ENCODE peak calls at places on chromosomes 5 and 9, in five cellular contexts. H is K562, C is BE2C, G is A549, O is epithelial cell of esophagus. L is an unnamed sample.

GRCh38 chr5:36371366-36371765 is 69.7 kb upstream of the RANBP3L start:
- DNase-seq in H (no peak), C (no peak), G (no peak), O (no peak), L (no peak)

GRCh38 chr5:96610747-96611146 is 51.4 kb upstream of the CAST start:
- DNase-seq in H (no peak), C (no peak), G (no peak), O (no peak), L (no peak)

GRCh38 chr9:130237071-130237470 is 28.5 kb upstream of the HMCN2 start:
- DNase-seq in H (no peak), C (no peak), G (no peak), O (peak), L (no peak)

GRCh38 chr9:2610985-2611384 is 10.6 kb upstream of the VLDLR start:
- DNase-seq in H (no peak), C (no peak), G (no peak), O (no peak), L (no peak)

GRCh38 chr5:180303226-180304015 is 11.5 kb upstream of the MAPK9 start:
- DNase-seq in H (no peak), C (no peak), G (no peak), O (no peak), L (no peak)

GRCh38 chr5:87081511-87082372 is 185.9 kb upstream of the RASA1 start:
- DNase-seq in H (peak), C (no peak), G (no peak), O (no peak), L (no peak)

GRCh38 chr9:15484802-15485201 is 26.0 kb downstream of the PSIP1 start:
- DNase-seq in H (no peak), C (no peak), G (no peak), O (no peak), L (no peak)

GRCh38 chr5:34959323-34959722 is 30.0 kb downstream of the DNAJC21 start:
- DNase-seq in H (peak), C (no peak), G (no peak), O (peak), L (no peak)

GRCh38 chr5:40485021-40485998 is 194.4 kb upstream of the PTGER4 start:
- DNase-seq in H (no peak), C (no peak), G (no peak), O (no peak), L (no peak)

GRCh38 chr5:42547146-42547545 is 123.9 kb downstream of the GHR start:
- DNase-seq in H (no peak), C (no peak), G (no peak), O (peak), L (no peak)

GRCh38 chr5:51691538-51691937 is 308.3 kb downstream of the ISL1 start:
- DNase-seq in H (no peak), C (no peak), G (no peak), O (no peak), L (no peak)

GRCh38 chr9:105531530-105531929 is 26.4 kb upstream of the FKTN start:
- DNase-seq in H (no peak), C (no peak), G (no peak), O (no peak), L (no peak)

GRCh38 chr9:111783857-111784256 is 10.9 kb downstream of the SHOC1 start:
- DNase-seq in H (no peak), C (no peak), G (no peak), O (no peak), L (no peak)

GRCh38 chr9:29556317-29556716 is 1983.0 kb upstream of the C9orf72 start:
- DNase-seq in H (no peak), C (no peak), G (peak), O (peak), L (no peak)

GRCh38 chr9:76725181-76725580 is 39.1 kb upstream of the PCA3 start:
- DNase-seq in H (no peak), C (no peak), G (no peak), O (no peak), L (no peak)

GRCh38 chr9:91119679-91120078 is 242.0 kb downstream of the AUH start:
- DNase-seq in H (no peak), C (no peak), G (no peak), O (peak), L (no peak)

GRCh38 chr9:1173211-1173610 is 123.1 kb downstream of the DMRT2 start:
- DNase-seq in H (no peak), C (no peak), G (no peak), O (peak), L (no peak)

GRCh38 chr9:34463098-34463900 is 4.7 kb downstream of the DNAI1 start:
- DNase-seq in H (no peak), C (peak), G (peak), O (peak), L (no peak)

GRCh38 chr9:100352201-100352726 is 478 bp downstream of the TEX10 start:
- DNase-seq in H (peak), C (peak), G (peak), O (peak), L (no peak)

GRCh38 chr9:122265265-122265900 is 701 bp downstream of the MRRF start:
- DNase-seq in H (peak), C (peak), G (no peak), O (peak), L (peak)

GRCh38 chr9:127854169-127854833 is at the start of gene ENG:
- DNase-seq in H (no peak), C (peak), G (no peak), O (peak), L (peak)

GRCh38 chr5:61245936-61246335 is 83.7 kb upstream of the SMIM15 start:
- DNase-seq in H (no peak), C (no peak), G (no peak), O (peak), L (no peak)

GRCh38 chr9:2132484-2133082 is 117.4 kb downstream of the SMARCA2 start:
- DNase-seq in H (no peak), C (no peak), G (peak), O (peak), L (no peak)

GRCh38 chr9:88535932-88536324 is 950 bp downstream of the NXNL2 start:
- DNase-seq in H (no peak), C (no peak), G (no peak), O (no peak), L (no peak)

GRCh38 chr9:109068764-109069163 is 51.0 kb downstream of the TMEM245 start:
- DNase-seq in H (no peak), C (no peak), G (no peak), O (no peak), L (no peak)

GRCh38 chr5:109453251-109453650 is 43.5 kb upstream of the PJA2 start:
- DNase-seq in H (no peak), C (no peak), G (no peak), O (no peak), L (no peak)

GRCh38 chr5:137361275-137361674 is 137.9 kb downstream of the SPOCK1 start:
- DNase-seq in H (no peak), C (no peak), G (no peak), O (no peak), L (no peak)

GRCh38 chr5:89769975-89770374 is 639.6 kb downstream of the CETN3 start:
- DNase-seq in H (no peak), C (no peak), G (no peak), O (peak), L (no peak)

GRCh38 chr9:38282756-38283155 is 109.7 kb upstream of the ALDH1B1 start:
- DNase-seq in H (no peak), C (no peak), G (no peak), O (no peak), L (no peak)

GRCh38 chr9:38284039-38284767 is 108.3 kb upstream of the ALDH1B1 start:
- DNase-seq in H (no peak), C (no peak), G (no peak), O (no peak), L (no peak)

GRCh38 chr9:38281196-38281595 is 111.3 kb upstream of the ALDH1B1 start:
- DNase-seq in H (no peak), C (no peak), G (no peak), O (no peak), L (no peak)

GRCh38 chr9:38280251-38280800 is 112.2 kb upstream of the ALDH1B1 start:
- DNase-seq in H (no peak), C (no peak), G (no peak), O (no peak), L (no peak)

GRCh38 chr9:38281917-38282316 is 110.6 kb upstream of the ALDH1B1 start:
- DNase-seq in H (no peak), C (no peak), G (no peak), O (no peak), L (no peak)
- TF ChIP-seq CTCF in H (no peak), C (no peak), G (no peak), O (no peak), L (no peak)

GRCh38 chr5:13250450-13251291 is 693.8 kb downstream of the DNAH5 start:
- DNase-seq in H (peak), C (no peak), G (peak), O (peak), L (no peak)
- TF ChIP-seq CTCF in H (peak), C (peak), G (peak), O (peak), L (peak)

DNA sequence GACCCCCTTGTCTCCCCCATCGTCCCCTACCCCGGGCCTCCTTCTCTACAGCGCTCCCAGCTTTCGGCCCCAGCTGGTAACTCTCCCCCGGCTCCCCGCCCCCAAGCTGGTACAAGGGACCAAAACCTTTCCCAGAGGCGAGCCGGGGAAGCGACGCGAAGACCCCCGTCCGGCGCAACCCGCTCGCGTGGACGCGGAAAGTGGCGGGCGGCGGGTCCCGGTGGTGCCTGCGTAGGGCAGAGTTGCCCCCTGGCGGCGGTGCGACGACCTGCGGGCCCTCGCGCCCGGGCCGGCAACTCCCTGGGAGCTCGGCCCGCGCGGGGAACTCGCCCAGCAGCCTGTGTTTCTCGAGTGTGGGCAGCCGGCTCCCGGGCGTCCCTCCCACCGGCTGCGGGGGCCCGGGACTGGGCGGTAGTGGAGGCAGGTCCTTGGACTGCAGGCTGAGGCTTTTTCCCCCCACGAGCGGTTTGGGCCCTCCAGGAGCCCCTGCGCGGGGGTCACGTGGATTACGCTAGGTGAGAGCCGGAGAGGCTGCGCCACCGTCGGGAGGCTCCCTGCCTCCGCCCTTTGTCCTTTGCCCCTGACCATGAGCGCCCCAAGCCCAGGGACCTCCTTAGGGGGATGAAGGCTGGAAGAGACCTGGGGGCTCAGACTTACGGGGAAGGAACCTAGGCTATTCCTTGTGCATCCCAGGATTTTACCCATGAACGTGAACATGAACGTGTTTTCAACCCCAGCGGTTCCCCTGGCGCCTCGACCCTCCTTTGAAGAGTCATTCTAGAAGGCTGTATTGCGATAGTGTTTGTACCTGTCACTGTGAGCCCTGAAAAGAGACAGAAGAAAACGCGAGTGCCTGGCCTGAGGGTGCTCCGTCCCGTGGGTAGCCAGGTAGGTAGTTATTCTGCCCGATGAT is 2.9 kb upstream of the FOXD1 start:
- DNase-seq in H (peak), C (peak), G (no peak), O (peak), L (peak)
- TF ChIP-seq CTCF in H (peak), C (peak), G (peak), O (peak), L (peak)

DNA sequence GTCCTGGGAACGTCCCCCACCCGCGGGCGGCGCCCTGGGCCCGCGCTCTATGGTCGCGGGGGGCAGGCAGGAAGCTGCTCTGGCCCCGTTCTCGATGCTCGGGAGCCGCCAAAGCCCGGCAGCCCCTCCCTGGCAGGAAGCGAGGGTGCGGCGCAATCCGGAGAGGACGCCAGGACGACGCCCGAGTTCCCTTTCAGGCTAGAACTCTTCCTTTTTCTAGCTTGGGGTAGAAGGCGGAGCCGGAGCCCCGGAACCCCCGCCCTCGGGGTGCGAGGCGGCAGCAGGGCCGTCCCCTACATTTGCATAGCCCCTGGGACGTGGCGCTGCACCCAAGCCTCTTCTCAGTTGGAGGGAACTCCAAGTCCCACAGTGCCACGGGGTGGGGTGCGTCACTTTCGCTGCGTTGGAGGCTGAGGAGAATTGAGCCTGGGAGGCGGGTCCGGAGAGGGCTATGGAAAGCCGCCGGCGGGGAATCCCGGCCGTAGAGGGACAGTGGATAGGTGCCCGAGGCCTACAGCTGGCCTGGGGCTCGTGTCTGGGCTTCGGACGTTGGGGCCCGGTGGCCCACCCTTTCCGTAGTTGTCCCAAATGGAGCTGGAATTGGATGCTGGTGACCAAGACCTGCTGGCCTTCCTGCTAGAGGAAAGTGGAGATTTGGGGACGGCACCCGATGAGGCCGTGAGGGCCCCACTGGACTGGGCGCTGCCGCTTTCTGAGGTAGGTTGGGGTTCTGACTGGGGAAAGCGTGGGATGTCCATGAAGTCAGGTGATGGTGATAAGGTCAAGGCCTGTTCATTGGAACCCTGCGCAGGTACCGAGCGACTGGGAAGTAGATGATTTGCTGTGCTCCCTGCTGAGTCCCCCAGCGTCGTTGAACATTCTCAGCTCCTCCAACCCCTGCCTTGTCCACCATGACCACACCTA is at the start of the genes CREB3 and TLN1:
- DNase-seq in H (peak), C (peak), G (peak), O (peak), L (peak)
- TF ChIP-seq CTCF in H (peak), C (no peak), G (peak), O (no peak), L (no peak)

DNA sequence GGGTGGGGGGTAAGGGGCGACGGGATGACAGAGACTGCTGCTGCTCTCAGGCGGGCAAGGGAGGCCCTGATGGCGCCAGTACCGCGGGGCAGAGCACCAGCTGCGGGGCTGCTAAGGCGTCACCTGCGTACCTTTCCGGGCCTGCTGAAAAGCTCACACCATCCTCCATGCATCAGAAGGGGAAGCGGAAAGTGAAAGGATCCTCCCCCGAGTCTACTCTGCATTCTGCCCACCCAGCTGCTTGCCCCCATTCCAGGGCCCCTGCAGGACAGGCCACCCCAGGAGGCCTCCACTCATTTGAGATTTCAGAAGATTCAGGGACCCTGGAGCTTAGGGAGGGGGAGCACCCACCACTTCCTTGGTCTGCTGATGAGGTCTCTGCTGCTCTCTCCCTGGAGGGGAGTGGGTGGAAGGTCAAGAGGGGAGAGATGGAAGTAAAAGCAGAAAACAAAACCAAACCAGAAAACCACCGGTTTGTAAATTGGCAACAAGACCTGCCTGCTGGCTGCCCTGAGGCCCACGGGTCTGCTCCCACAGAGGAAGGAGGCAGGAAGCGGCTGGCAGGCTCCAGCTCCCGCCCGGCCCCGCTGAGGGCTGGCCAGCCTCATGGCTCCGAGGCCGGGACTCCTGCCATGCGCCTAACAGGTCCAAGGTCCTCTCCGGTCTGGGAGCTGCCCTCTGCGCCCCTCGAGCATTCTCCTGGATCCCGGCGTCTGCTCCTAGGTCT is 33.6 kb downstream of the PRRT1B start:
- DNase-seq in H (no peak), C (no peak), G (no peak), O (no peak), L (no peak)
- TF ChIP-seq CTCF in H (no peak), C (no peak), G (no peak), O (no peak), L (no peak)

GRCh38 chr5:175567954-175568353 is 89.6 kb downstream of the SFXN1 start:
- DNase-seq in H (no peak), C (no peak), G (no peak), O (no peak), L (no peak)
- TF ChIP-seq CTCF in H (peak), C (no peak), G (peak), O (no peak), L (no peak)

GRCh38 chr5:170633235-170634041 is 129.6 kb downstream of the KCNIP1 start:
- DNase-seq in H (peak), C (no peak), G (peak), O (peak), L (peak)
- TF ChIP-seq CTCF in H (peak), C (no peak), G (no peak), O (no peak), L (no peak)